ENCODE peak calls at places on chromosomes 4 and X, in eight cellular contexts. K, E, X, Z, N, C, G and Q are unnamed samples.

GRCh38 chr4:148574502-148574901 is 132.3 kb upstream of the NR3C2 start:
- DNase-seq in E (no peak), C (no peak), G (no peak), X (no peak), Z (no peak), K (no peak), N (no peak), Q (no peak)

GRCh38 chr4:92249541-92249940 is 54.2 kb upstream of the GRID2 start:
- DNase-seq in G (no peak), Z (no peak), K (no peak), C (no peak), E (no peak), N (no peak), X (no peak), Q (no peak)

GRCh38 chr4:101833455-101833854 is 42.9 kb downstream of the BANK1 start:
- DNase-seq in G (no peak), Z (no peak), E (no peak), K (no peak), N (no peak), X (no peak), C (no peak), Q (no peak)

GRCh38 chrX:39895228-39896110 is 202.3 kb downstream of the BCOR start:
- DNase-seq in C (peak), E (no peak), X (peak), Z (no peak), N (no peak), K (no peak), G (no peak), Q (no peak)

GRCh38 chr4:52655505-52655904 is 3.6 kb downstream of the USP46 start:
- DNase-seq in G (no peak), Z (no peak), K (no peak), X (no peak), N (no peak), E (no peak), C (no peak), Q (no peak)

GRCh38 chr4:165541773-165542459 is 163.1 kb downstream of the CPE start:
- DNase-seq in K (no peak), Z (no peak), E (no peak), N (peak), G (no peak), X (no peak), C (no peak), Q (no peak)

GRCh38 chr4:85114526-85114925 is 148.0 kb upstream of the WDFY3 start:
- DNase-seq in N (no peak), K (no peak), X (no peak), E (no peak), Z (no peak), C (no peak), G (no peak), Q (no peak)

GRCh38 chr4:168484626-168485025 is 4.3 kb upstream of the DDX60L start:
- DNase-seq in Z (no peak), X (no peak), N (no peak), K (no peak), C (no peak), G (no peak), E (no peak), Q (no peak)

GRCh38 chr4:175542787-175543186 is 269.3 kb downstream of the GPM6A start:
- DNase-seq in K (no peak), X (no peak), C (no peak), Z (no peak), G (no peak), N (no peak), E (no peak), Q (no peak)

GRCh38 chrX:148741441-148741840 is 241.0 kb downstream of the AFF2 start:
- DNase-seq in C (no peak), N (no peak), X (no peak), G (no peak), Z (no peak), E (no peak), K (no peak), Q (no peak)

GRCh38 chr4:5798447-5798846 is 87.4 kb downstream of the EVC start:
- DNase-seq in G (peak), Z (no peak), E (no peak), N (no peak), C (peak), K (no peak), X (no peak), Q (no peak)

GRCh38 chr4:101931619-101932018 is 141.1 kb downstream of the BANK1 start:
- DNase-seq in N (no peak), E (no peak), Z (no peak), K (no peak), X (no peak), C (no peak), G (no peak), Q (no peak)

GRCh38 chr4:184978211-184978610 is 40.1 kb upstream of the HELT start:
- DNase-seq in Z (no peak), X (peak), E (no peak), C (peak), K (no peak), N (no peak), G (peak), Q (no peak)

GRCh38 chr4:28146191-28146590 is 1285.5 kb downstream of the STIM2 start:
- DNase-seq in G (no peak), Z (no peak), N (no peak), X (no peak), C (no peak), K (no peak), E (no peak), Q (no peak)

GRCh38 chr4:123546661-123547060 is 150.1 kb downstream of the SPRY1 start:
- DNase-seq in N (no peak), K (no peak), X (peak), G (no peak), Z (no peak), C (no peak), E (no peak), Q (no peak)

GRCh38 chrX:118595501-118596042 is 100.0 kb downstream of the DOCK11 start:
- DNase-seq in K (no peak), G (no peak), C (no peak), E (peak), Z (no peak), X (no peak), N (no peak), Q (no peak)

GRCh38 chrX:124534530-124534929 is 188.2 kb downstream of the SH2D1A start:
- DNase-seq in X (no peak), K (no peak), C (no peak), G (no peak), E (no peak), N (no peak), Z (no peak), Q (no peak)

GRCh38 chrX:154135458-154136229 is 8.4 kb upstream of the OPN1LW start:
- DNase-seq in K (no peak), G (no peak), X (no peak), E (no peak), N (no peak), C (no peak), Z (no peak), Q (no peak)

GRCh38 chr4:77466430-77466829 is 139.2 kb upstream of the CXCL13 start:
- DNase-seq in N (no peak), Z (no peak), X (no peak), G (no peak), C (no peak), E (no peak), K (no peak), Q (no peak)

GRCh38 chrX:118352566-118352965 is 6.7 kb downstream of the WDR44 start:
- DNase-seq in X (no peak), N (no peak), E (no peak), G (no peak), Z (no peak), C (no peak), K (no peak), Q (no peak)

GRCh38 chr4:130478406-130478805 is 1382.5 kb downstream of the C4orf33 start:
- DNase-seq in X (no peak), E (no peak), N (no peak), Z (no peak), C (no peak), K (no peak), G (no peak), Q (no peak)

GRCh38 chrX:37349131-37350033 is at the start of gene PRRG1:
- DNase-seq in N (peak), X (peak), Z (peak), G (peak), K (no peak), C (peak), E (peak), Q (peak)

GRCh38 chrX:4382273-4382672 is 668.8 kb upstream of the PRKX start:
- DNase-seq in G (no peak), E (no peak), Z (no peak), C (no peak), X (no peak), K (no peak), N (no peak), Q (no peak)

GRCh38 chr4:8571702-8572685 is 8.2 kb upstream of the GPR78 start:
- DNase-seq in X (no peak), N (no peak), E (no peak), Z (no peak), K (no peak), G (no peak), C (no peak), Q (no peak)

GRCh38 chrX:30343206-30343605 is 34.0 kb upstream of the NR0B1 start:
- DNase-seq in N (no peak), X (no peak), E (no peak), G (no peak), K (no peak), C (no peak), Z (no peak), Q (no peak)

GRCh38 chrX:47143894-47144625 is 442 bp downstream of the NDUFB11 start:
- DNase-seq in N (peak), E (no peak), G (peak), X (peak), Z (peak), K (no peak), C (no peak), Q (no peak)

GRCh38 chrX:47146936-47147859 is 2.2 kb downstream of the RBM10 start:
- DNase-seq in Z (no peak), C (no peak), G (no peak), N (no peak), K (no peak), X (no peak), E (no peak), Q (no peak)

GRCh38 chrX:47146121-47146935 is 1.3 kb downstream of the RBM10 start:
- DNase-seq in N (no peak), X (peak), Z (no peak), G (no peak), K (no peak), E (no peak), C (no peak), Q (no peak)

GRCh38 chrX:47145408-47146120 is 543 bp downstream of the RBM10 start:
- DNase-seq in N (peak), X (no peak), K (no peak), E (no peak), G (no peak), C (no peak), Z (no peak), Q (no peak)

GRCh38 chrX:47144626-47145407 is at the start of the genes NDUFB11 and RBM10:
- DNase-seq in N (peak), E (peak), C (peak), G (peak), Z (peak), K (peak), X (peak), Q (peak)
- TF ChIP-seq POLR2A in N (peak), E (peak), C (no peak), G (peak), Z (peak), K (peak), X (peak), Q (peak)

GRCh38 chr4:152351080-152351479 is 184.8 kb downstream of the FBXW7 start:
- DNase-seq in G (no peak), E (no peak), K (no peak), N (no peak), Z (no peak), X (no peak), C (no peak), Q (no peak)
- H3K4me3 ChIP-seq in G (peak), E (no peak), K (peak), N (no peak), Z (no peak), X (no peak), C (no peak), Q (no peak)

DNA sequence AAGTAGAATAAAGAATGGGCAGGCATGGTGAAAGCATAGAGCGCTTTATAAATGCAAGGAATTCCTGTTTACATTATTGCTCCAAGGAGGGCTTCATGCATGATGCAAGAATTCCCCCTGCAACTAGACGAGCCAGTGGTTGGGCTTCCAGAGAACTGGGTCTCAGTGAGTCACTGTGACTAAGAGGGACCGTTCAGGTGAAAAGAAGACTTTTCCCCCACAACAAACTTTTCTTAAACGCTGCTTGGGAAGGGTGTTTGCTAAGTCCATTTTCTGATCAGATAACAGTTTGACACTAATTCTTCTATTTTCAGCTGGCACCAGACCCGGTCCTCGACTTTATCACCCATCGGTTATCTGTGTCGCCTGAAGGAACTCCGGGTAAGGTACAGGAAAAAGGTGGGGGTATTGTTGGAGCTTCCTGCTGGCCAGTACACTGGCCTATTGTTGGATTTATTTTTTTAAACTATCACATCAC is 40.1 kb downstream of the LDB2 start:
- DNase-seq in X (no peak), N (no peak), E (no peak), C (no peak), K (no peak), Z (no peak), G (peak), Q (no peak)
- TF ChIP-seq POLR2A in X (no peak), N (no peak), E (no peak), C (no peak), K (no peak), Z (no peak), G (no peak), Q (no peak)

GRCh38 chr4:174496631-174497442 is 25.5 kb downstream of the HPGD start:
- DNase-seq in C (no peak), G (no peak), K (no peak), N (no peak), Z (no peak), E (no peak), X (peak), Q (no peak)
- H3K4me3 ChIP-seq in C (no peak), G (no peak), K (no peak), N (no peak), Z (no peak), E (no peak), X (no peak), Q (no peak)